ENCODE peak calls at places on chromosomes 1 and 21, in nine cellular contexts. B, U, Y, M, W, J, O, E and F are unnamed samples.

GRCh38 chr1:79662596-79662995 is 656.1 kb upstream of the ADGRL4 start:
- DNase-seq in W (no peak), O (no peak), E (no peak), U (no peak), M (no peak), J (no peak), B (no peak), Y (no peak), F (no peak)

GRCh38 chr1:212814989-212815388 is 23.3 kb downstream of the TATDN3 start:
- DNase-seq in W (no peak), B (no peak), E (peak; percentile 21), M (peak; percentile 13), U (no peak), J (no peak), O (peak; percentile 20), Y (no peak), F (no peak)

GRCh38 chr1:62271932-62272728 is 47.1 kb downstream of the KANK4 start:
- DNase-seq in B (no peak), J (no peak), Y (no peak), M (no peak), E (peak; percentile 60), O (peak; percentile 67), W (no peak), U (peak; percentile 33), F (no peak)

GRCh38 chr1:12654657-12655056 is 10.8 kb downstream of the AADACL4 start:
- DNase-seq in O (no peak), M (no peak), E (no peak), U (no peak), Y (no peak), B (no peak), J (no peak), W (no peak), F (no peak)

GRCh38 chr1:43340559-43340958 is 2.9 kb downstream of the MPL start:
- DNase-seq in U (no peak), M (no peak), O (no peak), J (no peak), E (no peak), B (no peak), W (no peak), Y (no peak), F (no peak)

GRCh38 chr1:23796466-23797271 is 3.9 kb downstream of the GALE start:
- DNase-seq in J (no peak), W (no peak), Y (no peak), E (peak; percentile 57), B (no peak), M (peak; percentile 56), O (no peak), U (no peak), F (no peak)

GRCh38 chr1:95903060-95903459 is 669.0 kb downstream of the RWDD3 start:
- DNase-seq in B (no peak), U (no peak), W (no peak), O (no peak), E (no peak), J (no peak), M (no peak), Y (no peak), F (no peak)

GRCh38 chr1:233406994-233407631 is 79.6 kb downstream of the MAP3K21 start:
- DNase-seq in U (no peak), B (no peak), M (no peak), E (no peak), J (no peak), Y (no peak), W (no peak), O (no peak), F (no peak)

GRCh38 chr21:44932366-44933181 is 7.3 kb upstream of the SLX9 start:
- DNase-seq in Y (peak; percentile 78), W (no peak), J (no peak), E (no peak), B (no peak), M (no peak), U (peak; percentile 69), O (peak; percentile 86), F (peak; percentile 58)

GRCh38 chr21:39869141-39869818 is 2.0 kb downstream of the PCP4 start:
- DNase-seq in E (no peak), O (no peak), B (no peak), Y (no peak), U (no peak), W (no peak), J (no peak), M (no peak), F (no peak)

GRCh38 chr1:228379165-228379460 is 27.5 kb downstream of the TRIM11 start:
- DNase-seq in B (no peak), M (no peak), U (no peak), E (peak; percentile 55), J (no peak), W (no peak), O (no peak), Y (no peak), F (no peak)

GRCh38 chr1:182111496-182111895 is 50.0 kb upstream of the ZNF648 start:
- DNase-seq in J (no peak), U (no peak), W (peak; percentile 27), Y (no peak), M (no peak), B (peak; percentile 70), O (no peak), E (no peak), F (no peak)

GRCh38 chr1:89610457-89610991 is 22.4 kb upstream of the LRRC8C start:
- DNase-seq in O (no peak), J (no peak), B (no peak), E (no peak), M (no peak), U (no peak), Y (no peak), W (no peak), F (no peak)

GRCh38 chr1:112061852-112062451 is 72.5 kb upstream of the KCND3 start:
- DNase-seq in J (no peak), M (no peak), B (no peak), O (no peak), Y (no peak), U (no peak), W (no peak), E (no peak), F (no peak)

GRCh38 chr1:165678509-165678908 is 19.9 kb downstream of the ALDH9A1 start:
- DNase-seq in E (no peak), M (no peak), Y (no peak), W (no peak), B (no peak), J (no peak), U (no peak), O (no peak), F (no peak)

GRCh38 chr1:205750683-205751651 is 985 bp upstream of the NUCKS1 start:
- DNase-seq in Y (peak; percentile 37), E (peak; percentile 67), B (no peak), U (no peak), W (no peak), M (no peak), J (no peak), O (no peak), F (no peak)

GRCh38 chr1:2606004-2606805 is 19.6 kb downstream of the PRXL2B start:
- DNase-seq in J (no peak), W (peak; percentile 35), E (no peak), Y (no peak), U (peak; percentile 7), O (peak; percentile 30), B (no peak), M (no peak), F (peak; percentile 75)

GRCh38 chr21:16241500-16241963 is 511.8 kb downstream of the USP25 start:
- DNase-seq in U (no peak), W (peak; percentile 52), O (no peak), E (peak; percentile 61), B (no peak), Y (no peak), J (no peak), M (no peak), F (no peak)

GRCh38 chr1:199161319-199161680 is 522.5 kb downstream of the PTPRC start:
- DNase-seq in J (no peak), M (no peak), B (no peak), O (no peak), W (no peak), U (no peak), E (peak; percentile 36), Y (no peak), F (no peak)

GRCh38 chr1:199157494-199157893 is 518.7 kb downstream of the PTPRC start:
- DNase-seq in B (no peak), U (no peak), O (no peak), M (no peak), J (no peak), Y (no peak), E (no peak), W (no peak), F (no peak)

GRCh38 chr1:199160521-199161318 is 521.9 kb downstream of the PTPRC start:
- DNase-seq in W (no peak), M (no peak), E (no peak), J (no peak), Y (no peak), B (no peak), O (no peak), U (no peak), F (no peak)

GRCh38 chr1:199163277-199164069 is 524.6 kb downstream of the PTPRC start:
- DNase-seq in E (no peak), U (no peak), Y (no peak), J (no peak), M (no peak), B (no peak), W (no peak), O (peak; percentile 6), F (no peak)

GRCh38 chr1:199161766-199162303 is 523.0 kb downstream of the PTPRC start:
- DNase-seq in O (no peak), M (no peak), J (no peak), B (no peak), E (no peak), W (no peak), U (no peak), Y (no peak), F (no peak)
- TF ChIP-seq POLR2AphosphoS5 in O (no peak), M (no peak), J (no peak), B (no peak), E (no peak), W (no peak), U (no peak), Y (no peak), F (no peak)

GRCh38 chr21:17848228-17848627 is 29.1 kb upstream of the C21orf91 start:
- DNase-seq in B (peak; percentile 18), M (no peak), Y (no peak), W (no peak), E (no peak), U (peak; percentile 13), O (no peak), J (no peak), F (peak; percentile 22)
- TF ChIP-seq POLR2AphosphoS5 in B (no peak), M (no peak), Y (no peak), W (no peak), E (no peak), U (no peak), O (no peak), J (no peak), F (no peak)

DNA sequence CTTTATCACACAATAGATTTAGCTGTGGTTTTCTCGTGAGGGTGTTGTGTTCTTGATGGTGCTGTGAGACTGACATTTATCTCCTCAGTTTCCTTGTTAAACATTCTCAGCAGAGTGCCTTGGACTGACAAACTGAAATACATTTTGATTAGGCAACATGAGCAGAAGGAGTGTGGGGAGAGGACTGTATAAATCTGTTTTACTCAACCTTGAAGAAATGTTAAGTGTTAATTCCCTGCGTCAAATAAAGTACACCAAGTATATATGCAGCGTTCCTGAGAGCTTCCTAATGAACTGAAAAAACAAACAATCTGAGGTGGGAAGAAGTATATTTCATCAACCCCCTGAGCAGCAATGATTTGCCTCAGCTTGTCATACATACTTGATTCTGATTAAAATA is 540.3 kb upstream of the B3GALT2 start:
- DNase-seq in O (no peak), J (no peak), Y (no peak), M (no peak), E (no peak), U (no peak), B (no peak), W (no peak), F (no peak)
- TF ChIP-seq POLR2AphosphoS5 in O (no peak), J (no peak), Y (no peak), M (no peak), E (no peak), U (no peak), B (no peak), W (no peak), F (no peak)

GRCh38 chr1:153973071-153973470 is 4.4 kb downstream of the JTB start:
- DNase-seq in B (no peak), Y (no peak), J (no peak), O (no peak), U (no peak), M (no peak), W (no peak), E (no peak), F (no peak)
- TF ChIP-seq POLR2AphosphoS5 in B (no peak), Y (no peak), J (no peak), O (no peak), U (no peak), M (no peak), W (no peak), E (no peak), F (no peak)